ENCODE peak calls at places on chromosomes 2 and 18, in ten cellular contexts. C is upper lobe of right lung, H is kidney, U is IMR-90, M is heart right ventricle, A is pancreas, Q is substantia nigra, T is hepatocyte, L is GM23248, F is fibroblast of lung. D is an unnamed sample.

GRCh38 chr2:27320958-27321543 is 1.8 kb downstream of the MPV17 start:
- DNase-seq in F (peak), A (peak), L (peak), C (peak), Q (no peak), U (peak), T (peak), H (peak), M (peak), D (peak)

GRCh38 chr2:41869542-41870256 is 178.1 kb upstream of the PKDCC start:
- DNase-seq in F (peak), Q (peak), U (peak), C (peak), H (peak), T (peak), L (peak), M (peak), A (no peak), D (peak)

GRCh38 chr18:34837769-34838194 is 127.7 kb downstream of the DTNA start:
- DNase-seq in Q (no peak), A (no peak), T (no peak), U (peak), C (no peak), L (no peak), M (peak), F (peak), H (no peak), D (no peak)

GRCh38 chr2:111897630-111897923 is 830 bp upstream of the MERTK start:
- DNase-seq in T (no peak), M (no peak), U (no peak), F (no peak), H (no peak), C (no peak), L (no peak), A (no peak), Q (no peak), D (no peak)

GRCh38 chr2:2291500-2292260 is 39.4 kb downstream of the MYT1L start:
- DNase-seq in F (no peak), H (no peak), L (peak), C (no peak), T (peak), U (no peak), Q (no peak), M (no peak), A (no peak), D (no peak)

GRCh38 chr2:174574657-174575056 is 22.9 kb downstream of the WIPF1 start:
- DNase-seq in M (no peak), T (no peak), Q (no peak), C (no peak), H (no peak), A (no peak), L (no peak), U (peak), F (peak), D (no peak)

GRCh38 chr18:50266248-50266704 is at the start of gene CFAP53:
- DNase-seq in T (peak), H (peak), C (peak), Q (peak), F (peak), A (peak), L (peak), U (peak), M (peak), D (peak)

GRCh38 chr18:67239826-67240225 is 276.7 kb downstream of the DSEL start:
- DNase-seq in F (no peak), Q (no peak), L (no peak), M (no peak), A (no peak), C (no peak), U (no peak), T (no peak), H (no peak), D (no peak)

GRCh38 chr2:197309369-197310231 is 980 bp downstream of the ANKRD44 start:
- DNase-seq in F (no peak), Q (peak), H (peak), U (no peak), C (peak), M (peak), T (peak), A (peak), L (peak), D (no peak)
- H3K27ac ChIP-seq in F (no peak), Q (peak), H (peak), U (peak), C (peak), M (peak), T (no peak), A (peak), L (no peak), D (peak)

DNA sequence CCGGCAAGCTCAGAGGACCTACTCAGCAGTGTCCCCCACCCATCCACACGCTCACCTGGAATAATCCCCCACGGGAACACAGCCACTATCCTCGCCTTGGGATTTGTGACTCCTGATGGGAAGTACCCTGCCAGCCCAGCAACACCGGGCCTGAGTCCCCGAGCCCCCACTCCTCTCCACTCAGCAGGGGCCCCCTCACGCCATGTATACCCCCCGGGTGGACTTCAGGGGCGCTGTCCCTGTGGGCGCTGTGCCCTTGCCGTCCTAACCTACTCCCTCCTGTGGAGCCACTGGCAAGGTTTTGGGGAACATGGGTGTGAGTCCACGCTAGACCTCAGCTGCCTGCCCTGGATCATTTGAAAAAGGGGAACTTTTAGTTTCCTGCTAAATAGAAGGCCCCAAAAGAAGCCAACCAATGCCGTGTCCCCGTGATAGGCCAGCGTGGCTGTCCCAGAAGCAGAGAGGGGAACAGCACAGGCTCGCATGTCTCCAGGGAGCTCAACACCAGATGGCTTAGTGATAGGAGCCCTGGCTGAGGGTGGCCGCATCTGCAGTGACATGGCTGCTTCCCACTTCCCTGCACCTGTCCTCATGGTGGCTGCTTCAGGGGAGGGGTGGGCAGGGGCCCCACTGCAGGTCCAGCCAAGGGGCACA is 79.8 kb downstream of the MBP start:
- DNase-seq in Q (no peak), M (no peak), C (no peak), U (no peak), T (no peak), H (no peak), F (no peak), L (no peak), A (no peak), D (no peak)
- H3K27ac ChIP-seq in Q (peak), M (no peak), C (peak), U (no peak), T (no peak), H (peak), F (no peak), L (no peak), A (peak), D (no peak)

GRCh38 chr2:48527211-48527880 is 2.6 kb upstream of the STON1 start:
- DNase-seq in H (no peak), M (no peak), Q (no peak), U (peak), A (no peak), T (no peak), L (no peak), C (no peak), F (peak), D (no peak)
- H3K27ac ChIP-seq in H (no peak), M (no peak), Q (no peak), U (no peak), A (no peak), T (peak), L (no peak), C (no peak), F (no peak), D (no peak)

DNA sequence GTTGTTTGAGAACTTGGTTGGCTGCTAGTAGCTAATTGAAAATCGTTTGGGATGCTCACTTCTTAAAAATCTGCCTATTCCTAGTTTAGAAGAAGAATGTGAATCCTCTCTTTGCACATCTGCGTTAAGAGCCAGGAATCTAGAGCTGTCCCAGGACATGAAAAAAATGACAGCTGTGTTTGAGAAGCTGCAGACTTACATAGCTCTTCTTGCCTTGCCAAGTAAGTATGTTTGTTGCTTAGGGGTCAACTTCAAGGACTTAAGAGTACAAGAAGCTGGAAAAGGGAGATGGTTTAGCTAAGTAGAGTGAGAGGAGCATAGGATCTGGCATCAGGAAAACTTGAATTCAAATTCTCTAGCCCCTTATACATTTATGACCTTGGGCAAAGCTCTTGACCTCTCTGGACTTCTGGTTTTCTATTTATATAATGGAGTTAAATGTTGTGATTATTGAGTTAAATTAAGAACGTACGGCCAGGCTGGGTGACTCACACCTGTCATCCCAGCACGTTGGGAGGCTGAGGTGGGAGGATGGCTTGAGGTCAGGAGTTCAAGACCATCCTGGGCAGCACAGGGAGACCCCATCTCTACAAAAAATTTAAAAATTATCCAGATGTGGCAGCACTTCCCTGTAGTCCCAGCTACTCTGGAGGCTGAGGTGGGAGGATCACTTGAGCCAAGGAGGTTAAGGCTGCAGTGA is 55.2 kb upstream of the STON1 start:
- DNase-seq in C (no peak), M (peak), H (peak), L (no peak), T (peak), U (peak), F (peak), Q (no peak), A (no peak), D (no peak)
- H3K27ac ChIP-seq in C (peak), M (peak), H (no peak), L (no peak), T (peak), U (no peak), F (no peak), Q (no peak), A (no peak), D (no peak)

DNA sequence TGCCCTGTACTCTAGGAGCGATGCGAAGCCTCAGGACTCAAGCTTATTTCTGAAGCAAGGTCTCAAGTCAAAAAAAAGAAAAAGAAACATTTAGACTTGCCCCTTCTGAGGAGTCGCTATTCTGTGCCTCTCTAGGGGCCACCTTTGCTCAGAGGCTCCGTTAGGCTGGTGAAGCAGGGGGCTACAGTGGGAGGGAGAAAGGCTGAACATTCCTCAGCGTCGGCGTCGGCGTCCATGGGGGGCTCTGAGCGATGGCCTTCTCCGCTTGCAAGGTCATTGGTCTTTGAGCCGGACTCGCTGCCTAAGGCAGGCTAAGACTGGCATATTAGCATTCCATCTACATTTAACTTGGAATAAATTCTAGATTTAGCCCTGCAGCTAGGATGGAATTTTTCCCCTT is 53.5 kb upstream of the ATL2 start:
- DNase-seq in H (no peak), T (no peak), U (no peak), C (no peak), F (no peak), M (no peak), Q (no peak), L (no peak), A (no peak), D (no peak)
- H3K27ac ChIP-seq in H (peak), T (no peak), U (no peak), C (no peak), F (no peak), M (no peak), Q (no peak), L (no peak), A (no peak), D (no peak)